ENCODE peak calls at places on chromosomes 2 and 18, in seven cellular contexts. M is stimulated activated naive CD8-positive, alpha-beta T cell treated with anti-CD3 and anti-CD28 coated beads, Interleukin-15, Interleukin-2, amounts not matched to agents 100 U/mL and 50 U/mL, for 24 hours; I is HCT116; F is activated T-cell treated with anti-CD3 and anti-CD28 coated beads, Interleukin-2, amount 50 U/mL, for 4 hours; T is HepG2; D is aorta; R is T-cell. X is an unnamed sample.

GRCh38 chr2:42567806-42568429 is 514 bp upstream of the MTA3 start:
- ATAC-seq in M (peak), I (peak), F (peak), T (peak), D (peak), R (no peak), X (peak)

GRCh38 chr18:48814490-48815181 is 136.1 kb downstream of the SMAD7 start:
- ATAC-seq in M (peak), I (no peak), F (peak), T (no peak), D (no peak), R (peak), X (no peak)

GRCh38 chr2:225930687-225931086 is 531.2 kb downstream of the NYAP2 start:
- ATAC-seq in M (no peak), I (no peak), F (no peak), T (no peak), D (no peak), R (no peak), X (no peak)

GRCh38 chr2:233901367-233901766 is 15.8 kb upstream of the TRPM8 start:
- ATAC-seq in M (no peak), I (no peak), F (no peak), T (no peak), D (no peak), R (no peak), X (no peak)

GRCh38 chr2:10721344-10722251 is at the start of gene ATP6V1C2:
- ATAC-seq in M (peak), I (peak), F (peak), T (peak), D (peak), R (peak), X (peak)

GRCh38 chr2:182915369-182916326 is 49.2 kb upstream of the FRZB start:
- ATAC-seq in M (no peak), I (peak), F (no peak), T (peak), D (no peak), R (no peak), X (no peak)

GRCh38 chr2:236070236-236070635 is 98.0 kb downstream of the GBX2 start:
- ATAC-seq in M (no peak), I (no peak), F (no peak), T (no peak), D (no peak), R (no peak), X (no peak)

GRCh38 chr2:182542501-182543258 is 115.8 kb upstream of the PDE1A start:
- ATAC-seq in M (no peak), I (no peak), F (no peak), T (no peak), D (peak), R (no peak), X (no peak)

GRCh38 chr18:4241218-4241617 is 213.9 kb downstream of the DLGAP1 start:
- ATAC-seq in M (no peak), I (no peak), F (no peak), T (no peak), D (no peak), R (no peak), X (no peak)

GRCh38 chr2:147628971-147629421 is 215.8 kb upstream of the ACVR2A start:
- ATAC-seq in M (peak), I (no peak), F (peak), T (no peak), D (no peak), R (no peak), X (no peak)

GRCh38 chr18:8373486-8373885 is 235.8 kb upstream of the RAB12 start:
- ATAC-seq in M (no peak), I (no peak), F (no peak), T (no peak), D (no peak), R (no peak), X (no peak)

X was measured in stimulated activated memory B cell treated with anti-CD40 and anti-IgM and Interleukin-4, amounts not matched to agents 10 μg/mL and 1 μg/mL and 100 μg/mL, for 72 hours.